ENCODE peak calls at places on chromosomes 7 and 10, in seven cellular contexts. Z is AG04449, C is fibroblast of lung, T is HepG2, P is heart right ventricle, W is neural crest cell, L is thoracic aorta. H is an unnamed sample.
A peak's percentile ranks its signal among the peaks of the same experiment; 100 is the strongest.

GRCh38 chr10:119301397-119301796 is 94.0 kb downstream of the GRK5 start:
- DNase-seq in T (no peak), L (no peak), Z (no peak), P (no peak), C (no peak), W (no peak), H (no peak)

GRCh38 chr10:74021248-74022055 is 23.5 kb downstream of the VCL start:
- DNase-seq in Z (no peak), L (no peak), W (no peak), T (no peak), P (no peak), C (peak; percentile 92), H (no peak)

GRCh38 chr10:46553238-46554049 is 3.0 kb downstream of the GPRIN2 start:
- DNase-seq in Z (no peak), L (no peak), P (no peak), T (no peak), C (no peak), W (peak; percentile 10), H (no peak)

GRCh38 chr10:6225263-6225814 is 22.6 kb downstream of the PFKFB3 start:
- DNase-seq in C (no peak), Z (no peak), P (no peak), T (no peak), L (no peak), W (no peak), H (no peak)

GRCh38 chr7:75623390-75624133 is 115.2 kb downstream of the HIP1 start:
- DNase-seq in C (no peak), W (no peak), T (no peak), P (no peak), L (no peak), Z (no peak), H (no peak)

GRCh38 chr10:113979378-113979777 is 64.3 kb upstream of the ADRB1 start:
- DNase-seq in L (no peak), P (no peak), Z (no peak), T (no peak), W (no peak), C (no peak), H (no peak)

GRCh38 chr10:79229830-79230562 is 117.3 kb upstream of the PPIF start:
- DNase-seq in P (no peak), L (no peak), Z (no peak), T (no peak), C (no peak), W (peak; percentile 61), H (no peak)

GRCh38 chr7:2015251-2015871 is 217.4 kb downstream of the MAD1L1 start:
- DNase-seq in C (no peak), L (no peak), T (no peak), W (no peak), Z (no peak), P (peak; percentile 12), H (no peak)

GRCh38 chr7:2471396-2471795 is 4.8 kb downstream of the GRIFIN start:
- DNase-seq in P (peak; percentile 63), W (no peak), T (no peak), C (peak; percentile 58), Z (no peak), L (no peak), H (no peak)

GRCh38 chr7:27181176-27181520 is 3.9 kb downstream of the HOXA11 start:
- DNase-seq in Z (no peak), W (no peak), L (no peak), T (no peak), P (no peak), C (no peak), H (no peak)

GRCh38 chr7:27182861-27183681 is 2.0 kb downstream of the HOXA11 start:
- DNase-seq in L (no peak), T (no peak), Z (no peak), P (no peak), W (no peak), C (no peak), H (no peak)

GRCh38 chr7:27180431-27181175 is 4.4 kb downstream of the HOXA11 start:
- DNase-seq in P (no peak), C (no peak), Z (no peak), W (no peak), L (no peak), T (no peak), H (no peak)

GRCh38 chr7:27182285-27182827 is 2.7 kb downstream of the HOXA11 start:
- DNase-seq in T (no peak), L (no peak), P (no peak), W (no peak), Z (no peak), C (no peak), H (no peak)

GRCh38 chr7:27181795-27182275 is 3.2 kb downstream of the HOXA11 start:
- DNase-seq in C (no peak), W (no peak), P (no peak), Z (no peak), T (no peak), L (no peak), H (no peak)
- TF ChIP-seq CTCF in C (no peak), W (no peak), P (no peak), Z (no peak), T (no peak), L (no peak), H (no peak)

GRCh38 chr7:67636363-67637355 is 640.0 kb downstream of the TYW1 start:
- DNase-seq in C (no peak), Z (no peak), L (no peak), W (no peak), P (no peak), T (no peak), H (no peak)
- TF ChIP-seq CTCF in C (no peak), Z (no peak), L (no peak), W (peak; percentile 48), P (no peak), T (peak; percentile 43), H (no peak)

GRCh38 chr7:80027616-80028173 is 106.9 kb upstream of the GNAI1 start:
- DNase-seq in C (no peak), L (no peak), T (no peak), W (no peak), P (no peak), Z (no peak), H (no peak)
- TF ChIP-seq CTCF in C (no peak), L (no peak), T (no peak), W (no peak), P (no peak), Z (no peak), H (no peak)

DNA sequence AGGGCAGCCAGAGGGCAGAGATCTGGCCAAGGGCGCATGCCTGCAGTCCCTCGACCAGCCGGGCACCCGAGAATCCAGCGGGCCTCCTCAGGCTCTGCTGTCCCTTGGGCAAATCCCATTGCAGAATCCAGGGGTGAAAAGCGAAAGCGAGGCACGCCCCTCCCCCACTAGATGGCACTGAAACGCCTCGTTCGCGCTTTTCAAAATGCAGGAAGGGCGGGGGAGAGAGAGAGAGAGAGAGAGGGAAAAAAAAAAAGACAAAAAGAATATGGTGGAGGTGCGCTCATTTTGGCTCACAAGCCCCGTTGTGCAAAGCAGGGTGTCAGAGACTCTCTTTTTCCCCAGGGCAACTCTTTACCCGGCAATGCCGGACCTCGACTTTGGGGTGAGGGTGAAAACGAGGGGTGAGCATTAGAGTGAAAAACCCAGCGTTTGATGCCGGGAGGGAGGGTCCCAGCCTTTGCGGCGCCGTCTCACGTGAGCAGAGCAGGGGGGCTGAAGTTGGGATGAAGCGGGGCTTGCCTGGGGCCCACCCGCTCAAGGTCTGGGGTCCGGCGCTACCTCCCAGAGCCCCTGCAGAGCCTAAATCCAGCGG is 2.5 kb upstream of the TMEM178B start:
- DNase-seq in P (peak; percentile 40), L (no peak), W (peak; percentile 71), Z (no peak), T (peak; percentile 7), C (peak; percentile 49), H (no peak)
- TF ChIP-seq CTCF in P (peak; percentile 24), L (no peak), W (peak; percentile 57), Z (no peak), T (peak; percentile 63), C (no peak), H (no peak)

H was measured in BJ.